ENCODE peak calls at places on chromosomes 3 and 15, in seven cellular contexts. One of them, this sample, is unnamed.
A peak's percentile ranks its signal among the peaks of the same experiment; 100 is the strongest.

GRCh38 chr15:63236272-63236671 is 41.1 kb upstream of the APH1B start:
- DNase-seq in H1: no peak
- DNase-seq in IMR-90: peak; percentile 92
- DNase-seq in HepG2: no peak
- DNase-seq in GM12878: no peak
- DNase-seq in SK-N-SH: no peak
- DNase-seq in K562: no peak
- DNase-seq in this sample: no peak

GRCh38 chr3:14481646-14482036 is 58.5 kb downstream of the GRIP2 start:
- DNase-seq in H1: no peak
- DNase-seq in IMR-90: no peak
- DNase-seq in HepG2: no peak
- DNase-seq in GM12878: no peak
- DNase-seq in SK-N-SH: no peak
- DNase-seq in K562: no peak
- DNase-seq in this sample: no peak

GRCh38 chr3:178385280-178385952 is 150.8 kb upstream of the KCNMB2 start:
- DNase-seq in H1: peak; percentile 1
- DNase-seq in IMR-90: peak; percentile 51
- DNase-seq in HepG2: peak; percentile 1
- DNase-seq in GM12878: no peak
- DNase-seq in SK-N-SH: peak; percentile 52
- DNase-seq in K562: peak; percentile 19
- DNase-seq in this sample: no peak

GRCh38 chr3:186782542-186783069 is 771 bp upstream of the EIF4A2 start:
- DNase-seq in H1: no peak
- DNase-seq in IMR-90: no peak
- DNase-seq in HepG2: peak; percentile 30
- DNase-seq in GM12878: no peak
- DNase-seq in SK-N-SH: peak; percentile 8
- DNase-seq in K562: no peak
- DNase-seq in this sample: no peak

GRCh38 chr3:141452045-141452444 is 34.8 kb upstream of the RASA2 start:
- DNase-seq in H1: no peak
- DNase-seq in IMR-90: peak; percentile 80
- DNase-seq in HepG2: peak; percentile 59
- DNase-seq in GM12878: peak; percentile 80
- DNase-seq in SK-N-SH: no peak
- DNase-seq in K562: peak; percentile 26
- DNase-seq in this sample: peak; percentile 82

GRCh38 chr3:178455264-178455663 is 81.0 kb upstream of the KCNMB2 start:
- DNase-seq in H1: no peak
- DNase-seq in IMR-90: no peak
- DNase-seq in HepG2: no peak
- DNase-seq in GM12878: no peak
- DNase-seq in SK-N-SH: no peak
- DNase-seq in K562: no peak
- DNase-seq in this sample: no peak

GRCh38 chr3:54322354-54322753 is 200.0 kb downstream of the CACNA2D3 start:
- DNase-seq in H1: no peak
- DNase-seq in IMR-90: no peak
- DNase-seq in HepG2: peak; percentile 10
- DNase-seq in GM12878: no peak
- DNase-seq in SK-N-SH: no peak
- DNase-seq in K562: no peak
- DNase-seq in this sample: peak; percentile 5

GRCh38 chr15:67731112-67731761 is 94.1 kb upstream of the SKOR1 start:
- DNase-seq in H1: no peak
- DNase-seq in IMR-90: no peak
- DNase-seq in HepG2: no peak
- DNase-seq in GM12878: no peak
- DNase-seq in SK-N-SH: no peak
- DNase-seq in K562: no peak
- DNase-seq in this sample: no peak

GRCh38 chr15:72784233-72784876 is 797 bp upstream of the ADPGK start:
- DNase-seq in H1: no peak
- DNase-seq in IMR-90: peak; percentile 89
- DNase-seq in HepG2: peak; percentile 62
- DNase-seq in GM12878: peak; percentile 43
- DNase-seq in SK-N-SH: peak; percentile 64
- DNase-seq in K562: peak; percentile 49
- DNase-seq in this sample: peak; percentile 86

GRCh38 chr15:69421498-69421897 is 7.3 kb downstream of the KIF23 start:
- DNase-seq in H1: no peak
- DNase-seq in IMR-90: peak; percentile 21
- DNase-seq in HepG2: no peak
- DNase-seq in GM12878: no peak
- DNase-seq in SK-N-SH: no peak
- DNase-seq in K562: no peak
- DNase-seq in this sample: no peak
- TF ChIP-seq RFX5 in H1: no peak
- TF ChIP-seq RFX5 in IMR-90: no peak
- TF ChIP-seq RFX5 in HepG2: no peak
- TF ChIP-seq RFX5 in GM12878: no peak
- TF ChIP-seq RFX5 in SK-N-SH: no peak
- TF ChIP-seq RFX5 in K562: no peak
- TF ChIP-seq RFX5 in this sample: no peak

GRCh38 chr3:149572796-149573414 is 84.9 kb downstream of the WWTR1 start:
- DNase-seq in H1: no peak
- DNase-seq in IMR-90: peak; percentile 85
- DNase-seq in HepG2: no peak
- DNase-seq in GM12878: no peak
- DNase-seq in SK-N-SH: no peak
- DNase-seq in K562: no peak
- DNase-seq in this sample: no peak
- TF ChIP-seq RAD21 in H1: no peak
- TF ChIP-seq RAD21 in IMR-90: no peak
- TF ChIP-seq RAD21 in HepG2: no peak
- TF ChIP-seq RAD21 in GM12878: no peak
- TF ChIP-seq RAD21 in SK-N-SH: no peak
- TF ChIP-seq RAD21 in K562: no peak
- TF ChIP-seq RAD21 in this sample: no peak

GRCh38 chr3:164779816-164780215 is 298.5 kb downstream of the SI start:
- DNase-seq in H1: no peak
- DNase-seq in IMR-90: no peak
- DNase-seq in HepG2: no peak
- DNase-seq in GM12878: no peak
- DNase-seq in SK-N-SH: no peak
- DNase-seq in K562: no peak
- DNase-seq in this sample: peak; percentile 4
- TF ChIP-seq RFX5 in H1: no peak
- TF ChIP-seq RFX5 in IMR-90: no peak
- TF ChIP-seq RFX5 in HepG2: no peak
- TF ChIP-seq RFX5 in GM12878: no peak
- TF ChIP-seq RFX5 in SK-N-SH: no peak
- TF ChIP-seq RFX5 in K562: no peak
- TF ChIP-seq RFX5 in this sample: no peak

GRCh38 chr3:128575777-128576176 is 74.8 kb downstream of the RPN1 start:
- DNase-seq in H1: no peak
- DNase-seq in IMR-90: no peak
- DNase-seq in HepG2: no peak
- DNase-seq in GM12878: no peak
- DNase-seq in SK-N-SH: no peak
- DNase-seq in K562: no peak
- DNase-seq in this sample: no peak
- TF ChIP-seq RAD21 in H1: no peak
- TF ChIP-seq RAD21 in IMR-90: no peak
- TF ChIP-seq RAD21 in HepG2: no peak
- TF ChIP-seq RAD21 in GM12878: no peak
- TF ChIP-seq RAD21 in SK-N-SH: no peak
- TF ChIP-seq RAD21 in K562: no peak
- TF ChIP-seq RAD21 in this sample: no peak

This sample was measured in A549.